ENCODE peak calls at places on chromosomes 13 and 19, in eight cellular contexts. K is islet precursor cell; G is EL; Z is T-helper 2 cell treated with Interferon-gamma antibody and Interleukin-4, amounts not matched to agents 5 μg/mL and 100 μg/mL, for 36 hours; J is neural progenitor cell; M is pancreas; V is COR-L47; W is Kasumi-1. U is an unnamed sample.

GRCh38 chr13:71613347-71613746 is 253.7 kb downstream of the DACH1 start:
- DNase-seq in K (no peak), G (no peak), Z (no peak), J (no peak), M (no peak), V (no peak), W (peak), U (no peak)

GRCh38 chr13:33016414-33017409 is at the start of gene KL:
- DNase-seq in K (peak), G (peak), Z (peak), J (peak), M (peak), V (peak), W (no peak), U (no peak)

GRCh38 chr19:5536337-5536894 is 31.3 kb downstream of the TINCR start:
- DNase-seq in K (peak), G (peak), Z (no peak), J (peak), M (peak), V (peak), W (no peak), U (peak)

GRCh38 chr19:30068528-30069395 is 126.7 kb downstream of the URI1 start:
- DNase-seq in K (no peak), G (no peak), Z (no peak), J (no peak), M (no peak), V (no peak), W (no peak), U (no peak)

GRCh38 chr13:108345016-108345415 is 75.5 kb downstream of the TNFSF13B start:
- DNase-seq in K (no peak), G (no peak), Z (no peak), J (peak), M (no peak), V (peak), W (no peak), U (no peak)

GRCh38 chr19:18501351-18501750 is 20.5 kb downstream of the ELL start:
- DNase-seq in K (no peak), G (no peak), Z (no peak), J (no peak), M (no peak), V (no peak), W (no peak), U (no peak)

GRCh38 chr19:57903298-57904174 is 12.9 kb downstream of the ZNF417 start:
- DNase-seq in K (no peak), G (peak), Z (no peak), J (peak), M (no peak), V (peak), W (peak), U (peak)

GRCh38 chr13:42474954-42475353 is 99.0 kb upstream of the TNFSF11 start:
- DNase-seq in K (no peak), G (no peak), Z (no peak), J (no peak), M (no peak), V (no peak), W (no peak), U (no peak)

GRCh38 chr19:3250675-3251074 is 26.2 kb downstream of the CELF5 start:
- DNase-seq in K (no peak), G (no peak), Z (no peak), J (no peak), M (no peak), V (no peak), W (peak), U (no peak)

U was measured in HFFc6.